ENCODE peak calls at places on chromosomes 11 and 22, in nine cellular contexts. One of them, this sample, is unnamed.
A peak's percentile ranks its signal among the peaks of the same experiment; 100 is the strongest.

GRCh38 chr11:102986815-102987214 is 31.3 kb upstream of the MMP13 start:
- DNase-seq in Calu3: no peak
- DNase-seq in WTC11: no peak
- DNase-seq in CD8-positive, alpha-beta T cell: no peak
- DNase-seq in AG04449: no peak
- DNase-seq in GM12865: no peak
- DNase-seq in IMR-90: peak; percentile 88
- DNase-seq in fibroblast of the aortic adventitia: peak; percentile 45
- DNase-seq in SK-N-SH: no peak
- DNase-seq in this sample: no peak

GRCh38 chr22:42770941-42771647 is 50.4 kb upstream of the A4GALT start:
- DNase-seq in IMR-90: no peak
- DNase-seq in fibroblast of the aortic adventitia: no peak
- DNase-seq in Calu3: no peak
- DNase-seq in SK-N-SH: no peak
- DNase-seq in GM12865: no peak
- DNase-seq in CD8-positive, alpha-beta T cell: no peak
- DNase-seq in WTC11: no peak
- DNase-seq in AG04449: no peak
- DNase-seq in this sample: no peak

GRCh38 chr22:33400891-33401290 is 342.7 kb upstream of the SYN3 start:
- DNase-seq in Calu3: no peak
- DNase-seq in fibroblast of the aortic adventitia: no peak
- DNase-seq in CD8-positive, alpha-beta T cell: no peak
- DNase-seq in AG04449: no peak
- DNase-seq in WTC11: no peak
- DNase-seq in GM12865: no peak
- DNase-seq in IMR-90: no peak
- DNase-seq in SK-N-SH: no peak
- DNase-seq in this sample: no peak

GRCh38 chr22:26565889-26566288 is 24.0 kb downstream of the TPST2 start:
- DNase-seq in WTC11: no peak
- DNase-seq in CD8-positive, alpha-beta T cell: no peak
- DNase-seq in fibroblast of the aortic adventitia: no peak
- DNase-seq in Calu3: no peak
- DNase-seq in AG04449: no peak
- DNase-seq in SK-N-SH: no peak
- DNase-seq in GM12865: no peak
- DNase-seq in IMR-90: no peak
- DNase-seq in this sample: no peak

GRCh38 chr22:40834628-40835027 is 15.5 kb upstream of the SLC25A17 start:
- DNase-seq in Calu3: no peak
- DNase-seq in IMR-90: no peak
- DNase-seq in AG04449: no peak
- DNase-seq in WTC11: no peak
- DNase-seq in SK-N-SH: no peak
- DNase-seq in fibroblast of the aortic adventitia: no peak
- DNase-seq in CD8-positive, alpha-beta T cell: no peak
- DNase-seq in GM12865: no peak
- DNase-seq in this sample: no peak

GRCh38 chr11:124961972-124962609 is 8.1 kb downstream of the CCDC15 start:
- DNase-seq in AG04449: peak; percentile 33
- DNase-seq in IMR-90: peak; percentile 85
- DNase-seq in WTC11: no peak
- DNase-seq in CD8-positive, alpha-beta T cell: no peak
- DNase-seq in Calu3: peak; percentile 11
- DNase-seq in GM12865: peak; percentile 76
- DNase-seq in fibroblast of the aortic adventitia: peak; percentile 91
- DNase-seq in SK-N-SH: peak; percentile 60
- DNase-seq in this sample: no peak

GRCh38 chr22:36201630-36202312 is at the start of gene APOL4:
- DNase-seq in fibroblast of the aortic adventitia: peak; percentile 79
- DNase-seq in SK-N-SH: peak; percentile 61
- DNase-seq in WTC11: no peak
- DNase-seq in IMR-90: no peak
- DNase-seq in GM12865: no peak
- DNase-seq in Calu3: no peak
- DNase-seq in AG04449: no peak
- DNase-seq in CD8-positive, alpha-beta T cell: no peak
- DNase-seq in this sample: no peak

GRCh38 chr11:29518389-29519174 is 498.2 kb downstream of the KCNA4 start:
- DNase-seq in IMR-90: no peak
- DNase-seq in CD8-positive, alpha-beta T cell: no peak
- DNase-seq in WTC11: peak; percentile 46
- DNase-seq in fibroblast of the aortic adventitia: peak; percentile 27
- DNase-seq in SK-N-SH: no peak
- DNase-seq in AG04449: no peak
- DNase-seq in Calu3: no peak
- DNase-seq in GM12865: peak; percentile 44
- DNase-seq in this sample: no peak

GRCh38 chr22:27602390-27602789 is 199.2 kb downstream of the MN1 start:
- DNase-seq in Calu3: no peak
- DNase-seq in CD8-positive, alpha-beta T cell: no peak
- DNase-seq in GM12865: no peak
- DNase-seq in IMR-90: no peak
- DNase-seq in fibroblast of the aortic adventitia: no peak
- DNase-seq in SK-N-SH: peak; percentile 55
- DNase-seq in AG04449: no peak
- DNase-seq in WTC11: peak; percentile 37
- DNase-seq in this sample: no peak

GRCh38 chr11:124602193-124602592 is 9.0 kb upstream of the PANX3 start:
- DNase-seq in CD8-positive, alpha-beta T cell: no peak
- DNase-seq in SK-N-SH: no peak
- DNase-seq in Calu3: no peak
- DNase-seq in GM12865: no peak
- DNase-seq in WTC11: no peak
- DNase-seq in IMR-90: peak; percentile 54
- DNase-seq in fibroblast of the aortic adventitia: peak; percentile 16
- DNase-seq in AG04449: no peak
- DNase-seq in this sample: no peak

GRCh38 chr11:103529217-103529684 is 420.0 kb downstream of the DYNC2H1 start:
- DNase-seq in IMR-90: peak; percentile 78
- DNase-seq in SK-N-SH: no peak
- DNase-seq in CD8-positive, alpha-beta T cell: no peak
- DNase-seq in fibroblast of the aortic adventitia: peak; percentile 73
- DNase-seq in Calu3: no peak
- DNase-seq in AG04449: peak; percentile 57
- DNase-seq in WTC11: no peak
- DNase-seq in GM12865: no peak
- DNase-seq in this sample: no peak

GRCh38 chr11:77084581-77085191 is 17.9 kb downstream of the CAPN5 start:
- DNase-seq in AG04449: no peak
- DNase-seq in SK-N-SH: no peak
- DNase-seq in fibroblast of the aortic adventitia: no peak
- DNase-seq in IMR-90: no peak
- DNase-seq in Calu3: no peak
- DNase-seq in WTC11: no peak
- DNase-seq in GM12865: no peak
- DNase-seq in CD8-positive, alpha-beta T cell: no peak
- DNase-seq in this sample: peak; percentile 40

GRCh38 chr11:9796276-9796675 is 132.4 kb downstream of the SWAP70 start:
- DNase-seq in IMR-90: no peak
- DNase-seq in WTC11: no peak
- DNase-seq in CD8-positive, alpha-beta T cell: no peak
- DNase-seq in SK-N-SH: no peak
- DNase-seq in AG04449: no peak
- DNase-seq in Calu3: no peak
- DNase-seq in GM12865: no peak
- DNase-seq in fibroblast of the aortic adventitia: no peak
- DNase-seq in this sample: no peak

GRCh38 chr11:86138958-86139357 is 70.1 kb upstream of the PICALM start:
- DNase-seq in AG04449: no peak
- DNase-seq in Calu3: no peak
- DNase-seq in CD8-positive, alpha-beta T cell: peak; percentile 30
- DNase-seq in IMR-90: no peak
- DNase-seq in SK-N-SH: no peak
- DNase-seq in fibroblast of the aortic adventitia: no peak
- DNase-seq in GM12865: peak; percentile 85
- DNase-seq in WTC11: no peak
- DNase-seq in this sample: peak; percentile 53

GRCh38 chr11:123239371-123240150 is 44.5 kb upstream of the CLMP start:
- DNase-seq in CD8-positive, alpha-beta T cell: no peak
- DNase-seq in Calu3: no peak
- DNase-seq in SK-N-SH: no peak
- DNase-seq in fibroblast of the aortic adventitia: no peak
- DNase-seq in WTC11: no peak
- DNase-seq in GM12865: no peak
- DNase-seq in AG04449: no peak
- DNase-seq in IMR-90: peak; percentile 77
- DNase-seq in this sample: no peak

GRCh38 chr11:119693253-119693815 is 35.7 kb downstream of the NECTIN1 start:
- DNase-seq in AG04449: no peak
- DNase-seq in GM12865: no peak
- DNase-seq in SK-N-SH: no peak
- DNase-seq in IMR-90: no peak
- DNase-seq in Calu3: no peak
- DNase-seq in WTC11: no peak
- DNase-seq in CD8-positive, alpha-beta T cell: no peak
- DNase-seq in fibroblast of the aortic adventitia: no peak
- DNase-seq in this sample: no peak

GRCh38 chr11:126362879-126363655 is 7.6 kb downstream of the ST3GAL4 start:
- DNase-seq in fibroblast of the aortic adventitia: no peak
- DNase-seq in AG04449: no peak
- DNase-seq in IMR-90: no peak
- DNase-seq in Calu3: no peak
- DNase-seq in CD8-positive, alpha-beta T cell: no peak
- DNase-seq in SK-N-SH: no peak
- DNase-seq in WTC11: no peak
- DNase-seq in GM12865: no peak
- DNase-seq in this sample: no peak

GRCh38 chr11:133180201-133180600 is 352.1 kb downstream of the OPCML start:
- DNase-seq in GM12865: no peak
- DNase-seq in WTC11: no peak
- DNase-seq in SK-N-SH: no peak
- DNase-seq in AG04449: no peak
- DNase-seq in CD8-positive, alpha-beta T cell: no peak
- DNase-seq in Calu3: no peak
- DNase-seq in fibroblast of the aortic adventitia: no peak
- DNase-seq in IMR-90: no peak
- DNase-seq in this sample: no peak

GRCh38 chr11:45339754-45340519 is 53.8 kb upstream of the SYT13 start:
- DNase-seq in SK-N-SH: peak; percentile 90
- DNase-seq in GM12865: peak; percentile 94
- DNase-seq in fibroblast of the aortic adventitia: peak; percentile 79
- DNase-seq in Calu3: peak; percentile 97
- DNase-seq in IMR-90: peak; percentile 68
- DNase-seq in CD8-positive, alpha-beta T cell: peak; percentile 94
- DNase-seq in AG04449: no peak
- DNase-seq in WTC11: peak; percentile 98
- DNase-seq in this sample: peak; percentile 92

GRCh38 chr11:86243377-86243776 is 1.2 kb upstream of the EED start:
- DNase-seq in AG04449: no peak
- DNase-seq in CD8-positive, alpha-beta T cell: no peak
- DNase-seq in GM12865: no peak
- DNase-seq in Calu3: no peak
- DNase-seq in IMR-90: no peak
- DNase-seq in fibroblast of the aortic adventitia: no peak
- DNase-seq in WTC11: no peak
- DNase-seq in SK-N-SH: no peak
- DNase-seq in this sample: no peak

GRCh38 chr22:50456466-50457234 is 18.2 kb downstream of the SBF1 start:
- DNase-seq in fibroblast of the aortic adventitia: no peak
- DNase-seq in GM12865: no peak
- DNase-seq in IMR-90: no peak
- DNase-seq in WTC11: peak; percentile 60
- DNase-seq in SK-N-SH: peak; percentile 69
- DNase-seq in AG04449: no peak
- DNase-seq in CD8-positive, alpha-beta T cell: no peak
- DNase-seq in Calu3: no peak
- DNase-seq in this sample: no peak
- TF ChIP-seq CTCF in fibroblast of the aortic adventitia: no peak
- TF ChIP-seq CTCF in GM12865: peak; percentile 27
- TF ChIP-seq CTCF in IMR-90: peak; percentile 12
- TF ChIP-seq CTCF in WTC11: no peak
- TF ChIP-seq CTCF in SK-N-SH: peak; percentile 44
- TF ChIP-seq CTCF in AG04449: peak; percentile 20
- TF ChIP-seq CTCF in CD8-positive, alpha-beta T cell: no peak
- TF ChIP-seq CTCF in Calu3: peak; percentile 25
- TF ChIP-seq CTCF in this sample: no peak

GRCh38 chr22:29883045-29883830 is at the start of gene MTMR3:
- DNase-seq in IMR-90: peak; percentile 84
- DNase-seq in Calu3: peak; percentile 98
- DNase-seq in fibroblast of the aortic adventitia: peak; percentile 81
- DNase-seq in CD8-positive, alpha-beta T cell: peak; percentile 93
- DNase-seq in SK-N-SH: peak; percentile 90
- DNase-seq in AG04449: peak; percentile 16
- DNase-seq in GM12865: peak; percentile 95
- DNase-seq in WTC11: peak; percentile 96
- DNase-seq in this sample: peak; percentile 93
- TF ChIP-seq CTCF in IMR-90: peak; percentile 42
- TF ChIP-seq CTCF in Calu3: peak; percentile 63
- TF ChIP-seq CTCF in fibroblast of the aortic adventitia: peak; percentile 27
- TF ChIP-seq CTCF in CD8-positive, alpha-beta T cell: peak; percentile 52
- TF ChIP-seq CTCF in SK-N-SH: peak; percentile 52
- TF ChIP-seq CTCF in AG04449: peak; percentile 9
- TF ChIP-seq CTCF in GM12865: peak; percentile 10
- TF ChIP-seq CTCF in WTC11: no peak
- TF ChIP-seq CTCF in this sample: peak; percentile 62

GRCh38 chr11:68950268-68950667 is 30.5 kb downstream of the MRGPRD start:
- DNase-seq in fibroblast of the aortic adventitia: peak; percentile 4
- DNase-seq in AG04449: no peak
- DNase-seq in IMR-90: no peak
- DNase-seq in WTC11: peak; percentile 43
- DNase-seq in CD8-positive, alpha-beta T cell: no peak
- DNase-seq in GM12865: peak; percentile 26
- DNase-seq in SK-N-SH: peak; percentile 49
- DNase-seq in Calu3: no peak
- DNase-seq in this sample: no peak
- TF ChIP-seq CTCF in fibroblast of the aortic adventitia: peak; percentile 42
- TF ChIP-seq CTCF in AG04449: peak; percentile 32
- TF ChIP-seq CTCF in IMR-90: peak; percentile 26
- TF ChIP-seq CTCF in WTC11: no peak
- TF ChIP-seq CTCF in CD8-positive, alpha-beta T cell: no peak
- TF ChIP-seq CTCF in GM12865: peak; percentile 38
- TF ChIP-seq CTCF in SK-N-SH: peak; percentile 49
- TF ChIP-seq CTCF in Calu3: no peak
- TF ChIP-seq CTCF in this sample: peak; percentile 32

DNA sequence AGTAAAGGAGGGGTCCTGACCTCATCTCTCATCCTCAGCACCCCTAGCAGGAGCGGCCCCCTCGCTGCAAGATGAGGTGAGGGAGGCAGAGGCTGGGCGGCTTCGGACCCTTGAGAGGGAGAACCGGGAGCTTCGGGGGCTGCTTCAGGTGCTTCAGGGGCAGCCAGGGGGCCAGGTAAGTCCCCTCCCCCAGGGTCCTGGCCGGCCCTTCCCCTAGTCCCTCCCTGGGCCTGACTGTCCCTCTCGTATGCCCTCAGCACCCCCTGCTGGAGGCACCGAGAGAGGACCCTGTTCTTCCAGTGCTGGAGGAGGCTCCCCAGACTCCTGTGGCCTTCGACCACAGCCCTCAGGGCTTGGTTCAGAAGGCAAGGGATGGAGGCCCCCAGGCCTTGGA is 3.7 kb downstream of the CCDC88B start:
- DNase-seq in Calu3: peak; percentile 54
- DNase-seq in CD8-positive, alpha-beta T cell: no peak
- DNase-seq in GM12865: no peak
- DNase-seq in WTC11: peak; percentile 70
- DNase-seq in fibroblast of the aortic adventitia: no peak
- DNase-seq in AG04449: no peak
- DNase-seq in IMR-90: no peak
- DNase-seq in SK-N-SH: peak; percentile 79
- DNase-seq in this sample: no peak
- TF ChIP-seq CTCF in Calu3: peak; percentile 27
- TF ChIP-seq CTCF in CD8-positive, alpha-beta T cell: no peak
- TF ChIP-seq CTCF in GM12865: peak; percentile 24
- TF ChIP-seq CTCF in WTC11: no peak
- TF ChIP-seq CTCF in fibroblast of the aortic adventitia: peak; percentile 42
- TF ChIP-seq CTCF in AG04449: peak; percentile 25
- TF ChIP-seq CTCF in IMR-90: peak; percentile 28
- TF ChIP-seq CTCF in SK-N-SH: peak; percentile 41
- TF ChIP-seq CTCF in this sample: peak; percentile 22